ENCODE peak calls at places on chromosomes 4 and X, in four cellular contexts. B is HFF-Myc; C is stimulated activated CD8-positive, alpha-beta memory T cell treated with anti-CD3 and anti-CD28 coated beads, Interleukin-7, amount 100 ng/mL, for 1 hour; W is central memory CD4-positive, alpha-beta T cell. R is an unnamed sample.
A peak's percentile ranks its signal among the peaks of the same experiment; 100 is the strongest.

GRCh38 chr4:163892417-163892816 is 397.9 kb downstream of the TMA16 start:
- DNase-seq in B (no peak), C (no peak), W (no peak), R (no peak)

GRCh38 chr4:8039290-8039689 is 99.6 kb upstream of the AFAP1 start:
- DNase-seq in B (no peak), C (no peak), W (no peak), R (peak; percentile 10)

GRCh38 chr4:141102367-141102766 is 30.9 kb downstream of the RNF150 start:
- DNase-seq in B (peak; percentile 64), C (no peak), W (no peak), R (peak; percentile 74)

GRCh38 chr4:129623233-129623632 is 527.3 kb downstream of the C4orf33 start:
- DNase-seq in B (no peak), C (no peak), W (no peak), R (peak; percentile 9)

GRCh38 chrX:53239474-53239873 is 14.5 kb upstream of the KDM5C start:
- DNase-seq in B (no peak), C (no peak), W (peak; percentile 8), R (no peak)

GRCh38 chr4:100287569-100287968 is 97.3 kb upstream of the DDIT4L start:
- DNase-seq in B (no peak), C (no peak), W (no peak), R (no peak)

GRCh38 chr4:7785017-7785416 is 154.6 kb downstream of the AFAP1 start:
- DNase-seq in B (no peak), C (no peak), W (no peak), R (peak; percentile 62)

GRCh38 chr4:164748375-164748774 is 5.6 kb upstream of the SMIM31 start:
- DNase-seq in B (no peak), C (no peak), W (no peak), R (peak; percentile 49)

GRCh38 chr4:100935090-100935489 is 412.2 kb downstream of the PPP3CA start:
- DNase-seq in B (peak; percentile 3), C (no peak), W (no peak), R (peak; percentile 31)

GRCh38 chr4:20219526-20219925 is 32.2 kb upstream of the SLIT2 start:
- DNase-seq in B (no peak), C (no peak), W (no peak), R (no peak)

GRCh38 chr4:170674176-170674575 is 584.4 kb upstream of the AADAT start:
- DNase-seq in B (no peak), C (no peak), W (no peak), R (no peak)

GRCh38 chr4:6900956-6901355 is 8.7 kb upstream of the TBC1D14 start:
- DNase-seq in B (no peak), C (no peak), W (no peak), R (no peak)

GRCh38 chr4:142697303-142697702 is 148.8 kb downstream of the INPP4B start:
- DNase-seq in B (no peak), C (no peak), W (no peak), R (no peak)

GRCh38 chrX:154019633-154020499 is at the start of gene IRAK1:
- DNase-seq in B (no peak), C (peak; percentile 18), W (peak; percentile 47), R (peak; percentile 53)

GRCh38 chr4:163484906-163485305 is 9.6 kb upstream of the TMA16 start:
- DNase-seq in B (no peak), C (peak; percentile 31), W (peak; percentile 22), R (peak; percentile 74)

GRCh38 chr4:77921701-77922100 is 59.1 kb downstream of the MRPL1 start:
- DNase-seq in B (peak; percentile 86), C (no peak), W (no peak), R (peak; percentile 89)

GRCh38 chr4:55312491-55313101 is 33.4 kb upstream of the SRD5A3 start:
- DNase-seq in B (peak; percentile 66), C (no peak), W (peak; percentile 16), R (peak; percentile 78)

GRCh38 chrX:150486011-150486410 is 82.4 kb upstream of the MTM1 start:
- DNase-seq in B (no peak), C (no peak), W (peak; percentile 38), R (peak; percentile 74)

GRCh38 chr4:113069212-113069892 is 19.9 kb downstream of the ANK2 start:
- DNase-seq in B (no peak), C (no peak), W (no peak), R (no peak)

GRCh38 chr4:165207016-165207430 is 338 bp upstream of the KLHL2 start:
- DNase-seq in B (no peak), C (no peak), W (no peak), R (peak; percentile 41)

GRCh38 chr4:144572660-144573059 is 73.3 kb upstream of the HHIP start:
- DNase-seq in B (no peak), C (no peak), W (no peak), R (no peak)

GRCh38 chr4:742742-743311 is 37.2 kb downstream of the PCGF3 start:
- DNase-seq in B (no peak), C (peak; percentile 67), W (peak; percentile 65), R (peak; percentile 73)

GRCh38 chrX:46407753-46408130 is 137.5 kb downstream of the ZNF674 start:
- DNase-seq in B (no peak), C (no peak), W (no peak), R (peak; percentile 18)

GRCh38 chrX:107654778-107655761 is 26.8 kb downstream of the PRPS1 start:
- DNase-seq in B (peak; percentile 51), C (no peak), W (peak; percentile 61), R (peak; percentile 76)

GRCh38 chrX:39302838-39303237 is 501.6 kb downstream of the MID1IP1 start:
- DNase-seq in B (no peak), C (no peak), W (no peak), R (no peak)

GRCh38 chrX:3962511-3963350 is 249.3 kb upstream of the PRKX start:
- DNase-seq in B (no peak), C (no peak), W (no peak), R (peak; percentile 30)

GRCh38 chr4:16770887-16771286 is 127.6 kb downstream of the LDB2 start:
- DNase-seq in B (no peak), C (no peak), W (no peak), R (no peak)

GRCh38 chr4:75530556-75531322 is 16.5 kb downstream of the THAP6 start:
- DNase-seq in B (no peak), C (no peak), W (no peak), R (no peak)

GRCh38 chr4:92235741-92236140 is 68.0 kb upstream of the GRID2 start:
- DNase-seq in B (no peak), C (no peak), W (no peak), R (peak; percentile 40)

GRCh38 chr4:15691346-15692140 is 9.9 kb downstream of the FAM200B start:
- DNase-seq in B (peak; percentile 84), C (no peak), W (no peak), R (peak; percentile 64)

GRCh38 chr4:108830509-108831244 is 67.8 kb upstream of the ETNPPL start:
- DNase-seq in B (no peak), C (no peak), W (no peak), R (peak; percentile 43)

GRCh38 chr4:33722254-33722653 is 2522.1 kb downstream of the ARAP2 start:
- DNase-seq in B (no peak), C (no peak), W (no peak), R (peak; percentile 95)

GRCh38 chr4:18930487-18930886 is 908.9 kb upstream of the LCORL start:
- DNase-seq in B (no peak), C (no peak), W (no peak), R (no peak)

GRCh38 chr4:180913750-180914149 is 1329.5 kb upstream of the TENM3 start:
- DNase-seq in B (no peak), C (no peak), W (no peak), R (peak; percentile 0)

GRCh38 chr4:87574996-87575395 is 33.3 kb upstream of the DSPP start:
- DNase-seq in B (no peak), C (no peak), W (no peak), R (peak; percentile 57)

GRCh38 chr4:2825740-2826139 is 17.9 kb upstream of the ADD1 start:
- DNase-seq in B (no peak), C (no peak), W (no peak), R (no peak)

GRCh38 chr4:31169851-31170250 is 449.7 kb downstream of the PCDH7 start:
- DNase-seq in B (no peak), C (no peak), W (no peak), R (no peak)

GRCh38 chrX:30798810-30799209 is 90.2 kb downstream of the TAB3 start:
- DNase-seq in B (no peak), C (no peak), W (no peak), R (no peak)

GRCh38 chrX:147646949-147647717 is 264.6 kb upstream of the FMR1 start:
- DNase-seq in B (no peak), C (no peak), W (no peak), R (no peak)

R was measured in choroid plexus epithelial cell.